ENCODE peak calls at places on chromosomes 13 and 19, in eight cellular contexts. One of them, this sample, is unnamed.
A peak's percentile ranks its signal among the peaks of the same experiment; 100 is the strongest.

GRCh38 chr19:3483226-3483628 is at the start of gene SMIM44:
- DNase-seq in SW 1271: no peak
- DNase-seq in cardiac fibroblast: no peak
- DNase-seq in left ventricle myocardium inferior: no peak
- DNase-seq in activated naive CD4-positive, alpha-beta T cell treated with Interleukin-2 at 50 U/mL for 16 hours: no peak
- DNase-seq in HS-5: no peak
- DNase-seq in hypothalamus: no peak
- DNase-seq in coronary artery: no peak
- DNase-seq in this sample: no peak

GRCh38 chr13:106295971-106296370 is 239.5 kb downstream of the EFNB2 start:
- DNase-seq in SW 1271: no peak
- DNase-seq in cardiac fibroblast: no peak
- DNase-seq in left ventricle myocardium inferior: no peak
- DNase-seq in activated naive CD4-positive, alpha-beta T cell treated with Interleukin-2 at 50 U/mL for 16 hours: no peak
- DNase-seq in HS-5: no peak
- DNase-seq in hypothalamus: no peak
- DNase-seq in coronary artery: no peak
- DNase-seq in this sample: no peak

GRCh38 chr13:38624822-38625221 is 62.1 kb upstream of the FREM2 start:
- DNase-seq in SW 1271: no peak
- DNase-seq in cardiac fibroblast: no peak
- DNase-seq in left ventricle myocardium inferior: no peak
- DNase-seq in activated naive CD4-positive, alpha-beta T cell treated with Interleukin-2 at 50 U/mL for 16 hours: no peak
- DNase-seq in HS-5: no peak
- DNase-seq in hypothalamus: no peak
- DNase-seq in coronary artery: no peak
- DNase-seq in this sample: no peak

GRCh38 chr19:5749505-5749904 is 29.1 kb downstream of the CATSPERD start:
- DNase-seq in SW 1271: no peak
- DNase-seq in cardiac fibroblast: no peak
- DNase-seq in left ventricle myocardium inferior: no peak
- DNase-seq in activated naive CD4-positive, alpha-beta T cell treated with Interleukin-2 at 50 U/mL for 16 hours: no peak
- DNase-seq in HS-5: no peak
- DNase-seq in hypothalamus: no peak
- DNase-seq in coronary artery: no peak
- DNase-seq in this sample: no peak

GRCh38 chr13:106536244-106537034 is 977 bp upstream of the EFNB2 start:
- DNase-seq in SW 1271: no peak
- DNase-seq in cardiac fibroblast: peak; percentile 88
- DNase-seq in left ventricle myocardium inferior: peak; percentile 90
- DNase-seq in activated naive CD4-positive, alpha-beta T cell treated with Interleukin-2 at 50 U/mL for 16 hours: peak; percentile 88
- DNase-seq in HS-5: no peak
- DNase-seq in hypothalamus: peak; percentile 85
- DNase-seq in coronary artery: peak; percentile 86
- DNase-seq in this sample: peak; percentile 83

GRCh38 chr19:6828306-6828697 is 55.8 kb downstream of the VAV1 start:
- DNase-seq in SW 1271: no peak
- DNase-seq in cardiac fibroblast: peak; percentile 2
- DNase-seq in left ventricle myocardium inferior: no peak
- DNase-seq in activated naive CD4-positive, alpha-beta T cell treated with Interleukin-2 at 50 U/mL for 16 hours: no peak
- DNase-seq in HS-5: no peak
- DNase-seq in hypothalamus: no peak
- DNase-seq in coronary artery: no peak
- DNase-seq in this sample: no peak

GRCh38 chr19:8127311-8127710 is 22.1 kb downstream of the FBN3 start:
- DNase-seq in SW 1271: no peak
- DNase-seq in cardiac fibroblast: no peak
- DNase-seq in left ventricle myocardium inferior: no peak
- DNase-seq in activated naive CD4-positive, alpha-beta T cell treated with Interleukin-2 at 50 U/mL for 16 hours: no peak
- DNase-seq in HS-5: no peak
- DNase-seq in hypothalamus: no peak
- DNase-seq in coronary artery: no peak
- DNase-seq in this sample: no peak

GRCh38 chr13:38819053-38819452 is 132.2 kb downstream of the FREM2 start:
- DNase-seq in SW 1271: no peak
- DNase-seq in cardiac fibroblast: no peak
- DNase-seq in left ventricle myocardium inferior: no peak
- DNase-seq in activated naive CD4-positive, alpha-beta T cell treated with Interleukin-2 at 50 U/mL for 16 hours: no peak
- DNase-seq in HS-5: no peak
- DNase-seq in hypothalamus: peak; percentile 12
- DNase-seq in coronary artery: no peak
- DNase-seq in this sample: no peak

GRCh38 chr19:6671960-6672359 is 2.0 kb upstream of the TNFSF14 start:
- DNase-seq in SW 1271: no peak
- DNase-seq in cardiac fibroblast: no peak
- DNase-seq in left ventricle myocardium inferior: no peak
- DNase-seq in activated naive CD4-positive, alpha-beta T cell treated with Interleukin-2 at 50 U/mL for 16 hours: no peak
- DNase-seq in HS-5: no peak
- DNase-seq in hypothalamus: no peak
- DNase-seq in coronary artery: no peak
- DNase-seq in this sample: no peak

GRCh38 chr19:1130801-1131717 is 27.3 kb downstream of the GPX4 start:
- DNase-seq in SW 1271: no peak
- DNase-seq in cardiac fibroblast: no peak
- DNase-seq in left ventricle myocardium inferior: no peak
- DNase-seq in activated naive CD4-positive, alpha-beta T cell treated with Interleukin-2 at 50 U/mL for 16 hours: peak; percentile 63
- DNase-seq in HS-5: no peak
- DNase-seq in hypothalamus: no peak
- DNase-seq in coronary artery: no peak
- DNase-seq in this sample: no peak

GRCh38 chr19:1252818-1253513 is 4.6 kb downstream of the MIDN start:
- DNase-seq in SW 1271: peak; percentile 76
- DNase-seq in cardiac fibroblast: peak; percentile 98
- DNase-seq in left ventricle myocardium inferior: peak; percentile 91
- DNase-seq in activated naive CD4-positive, alpha-beta T cell treated with Interleukin-2 at 50 U/mL for 16 hours: peak; percentile 70
- DNase-seq in HS-5: no peak
- DNase-seq in hypothalamus: peak; percentile 92
- DNase-seq in coronary artery: peak; percentile 98
- DNase-seq in this sample: peak; percentile 89